ENCODE peak calls at places on chromosomes 13 and 19, in nine cellular contexts. R, X, S, E, C, M, Q, A and I are unnamed samples.

GRCh38 chr19:15155296-15155695 is 45.5 kb downstream of the NOTCH3 start:
- DNase-seq in A (no peak), M (no peak), X (no peak), C (no peak), Q (no peak), E (no peak), S (no peak), R (no peak), I (no peak)

GRCh38 chr13:24618219-24618955 is 61.8 kb upstream of the ATP12A start:
- DNase-seq in X (no peak), Q (peak), M (no peak), A (no peak), S (no peak), C (no peak), R (no peak), E (no peak), I (no peak)

GRCh38 chr19:5600797-5601196 is 21.8 kb downstream of the SAFB2 start:
- DNase-seq in X (no peak), R (no peak), E (no peak), Q (no peak), S (no peak), M (no peak), A (no peak), C (no peak), I (no peak)

GRCh38 chr13:113849981-113850721 is 13.7 kb downstream of the GAS6 start:
- DNase-seq in A (no peak), R (peak), Q (no peak), E (no peak), M (no peak), S (no peak), C (no peak), X (peak), I (no peak)

GRCh38 chr19:47723573-47723923 is 10.3 kb downstream of the EHD2 start:
- DNase-seq in X (no peak), Q (no peak), R (peak), C (no peak), M (peak), A (peak), E (peak), S (peak), I (peak)

GRCh38 chr19:55467236-55468053 is 2.9 kb upstream of the C19orf85 start:
- DNase-seq in Q (peak), X (peak), S (peak), E (no peak), C (no peak), A (no peak), M (peak), R (peak), I (peak)

GRCh38 chr13:19863323-19864017 is at the start of gene ZMYM5:
- DNase-seq in E (peak), M (peak), S (peak), R (peak), Q (peak), X (peak), C (peak), A (peak), I (peak)

GRCh38 chr19:35090795-35091214 is 24.8 kb upstream of the FXYD3 start:
- DNase-seq in Q (no peak), A (no peak), S (peak), X (no peak), C (no peak), R (no peak), M (no peak), E (peak), I (no peak)

GRCh38 chr13:32264407-32264806 is 50.8 kb downstream of the ZAR1L start:
- DNase-seq in E (peak), A (peak), M (peak), S (peak), Q (no peak), R (peak), C (no peak), X (peak), I (peak)

GRCh38 chr19:10780368-10780767 is 55.6 kb downstream of the TMED1 start:
- DNase-seq in C (no peak), E (no peak), A (peak), M (peak), Q (no peak), S (peak), R (no peak), X (peak), I (peak)

GRCh38 chr19:13795595-13796300 is 505 bp downstream of the ZSWIM4 start:
- DNase-seq in C (no peak), R (no peak), Q (no peak), M (no peak), A (no peak), X (no peak), E (no peak), S (peak), I (no peak)

GRCh38 chr13:84430441-84430840 is 548.2 kb upstream of the SLITRK1 start:
- DNase-seq in X (no peak), R (no peak), A (no peak), M (peak), C (no peak), Q (no peak), S (no peak), E (no peak), I (no peak)

GRCh38 chr13:23618341-23618740 is 48.1 kb downstream of the TNFRSF19 start:
- DNase-seq in A (no peak), Q (no peak), S (no peak), E (peak), C (peak), M (peak), R (no peak), X (no peak), I (peak)

GRCh38 chr13:76723551-76724232 is 162.5 kb downstream of the KCTD12 start:
- DNase-seq in E (no peak), M (peak), Q (no peak), S (no peak), R (no peak), C (peak), A (peak), X (peak), I (peak)

GRCh38 chr19:29576761-29577661 is 29.1 kb upstream of the POP4 start:
- DNase-seq in S (no peak), E (no peak), Q (no peak), R (no peak), X (no peak), M (peak), A (no peak), C (no peak), I (no peak)

GRCh38 chr19:3463039-3463958 is 17.0 kb downstream of the SMIM24 start:
- DNase-seq in Q (no peak), E (no peak), M (no peak), R (peak), A (no peak), S (no peak), X (no peak), C (no peak), I (no peak)

GRCh38 chr19:14536926-14537692 is 7.7 kb downstream of the TECR start:
- DNase-seq in E (peak), R (peak), M (peak), Q (peak), S (peak), A (peak), C (no peak), X (peak), I (peak)

GRCh38 chr19:46718934-46719551 is 2.1 kb upstream of the PRKD2 start:
- DNase-seq in S (no peak), M (no peak), R (no peak), E (no peak), A (no peak), C (no peak), X (no peak), Q (peak), I (no peak)

GRCh38 chr19:5040544-5041167 is 71.7 kb downstream of the KDM4B start:
- DNase-seq in R (no peak), C (no peak), E (no peak), M (no peak), X (no peak), A (no peak), S (no peak), Q (no peak), I (no peak)

GRCh38 chr13:81133066-81133465 is 792.1 kb upstream of the SPRY2 start:
- DNase-seq in S (no peak), A (no peak), X (no peak), R (no peak), E (no peak), M (peak), C (peak), Q (no peak), I (no peak)

GRCh38 chr13:54733639-54734038 is 1705.0 kb downstream of the OLFM4 start:
- DNase-seq in E (peak), A (no peak), C (no peak), R (no peak), S (no peak), M (no peak), X (no peak), Q (no peak), I (no peak)

GRCh38 chr19:7942981-7943443 is 454 bp downstream of the TIMM44 start:
- DNase-seq in R (no peak), C (no peak), X (no peak), M (peak), Q (peak), S (peak), E (no peak), A (no peak), I (peak)

GRCh38 chr19:54477650-54478049 is 4.6 kb upstream of the CDC42EP5 start:
- DNase-seq in A (no peak), E (no peak), M (no peak), S (no peak), X (no peak), R (no peak), Q (no peak), C (no peak), I (no peak)

GRCh38 chr13:39779337-39780270 is 124.1 kb downstream of the COG6 start:
- DNase-seq in S (no peak), E (no peak), Q (no peak), C (no peak), A (no peak), R (no peak), M (peak), X (no peak), I (peak)

GRCh38 chr13:55792544-55793178 is 1348.1 kb upstream of the PRR20A start:
- DNase-seq in X (no peak), M (no peak), S (no peak), R (no peak), E (no peak), C (no peak), A (no peak), Q (no peak), I (no peak)

GRCh38 chr19:42175952-42176648 is 41.4 kb downstream of the DEDD2 start:
- DNase-seq in E (no peak), Q (no peak), M (peak), A (no peak), C (no peak), R (no peak), S (no peak), X (no peak), I (peak)

GRCh38 chr13:71619096-71619495 is 247.9 kb downstream of the DACH1 start:
- DNase-seq in C (no peak), E (no peak), Q (no peak), M (no peak), S (no peak), A (no peak), X (no peak), R (no peak), I (peak)

DNA sequence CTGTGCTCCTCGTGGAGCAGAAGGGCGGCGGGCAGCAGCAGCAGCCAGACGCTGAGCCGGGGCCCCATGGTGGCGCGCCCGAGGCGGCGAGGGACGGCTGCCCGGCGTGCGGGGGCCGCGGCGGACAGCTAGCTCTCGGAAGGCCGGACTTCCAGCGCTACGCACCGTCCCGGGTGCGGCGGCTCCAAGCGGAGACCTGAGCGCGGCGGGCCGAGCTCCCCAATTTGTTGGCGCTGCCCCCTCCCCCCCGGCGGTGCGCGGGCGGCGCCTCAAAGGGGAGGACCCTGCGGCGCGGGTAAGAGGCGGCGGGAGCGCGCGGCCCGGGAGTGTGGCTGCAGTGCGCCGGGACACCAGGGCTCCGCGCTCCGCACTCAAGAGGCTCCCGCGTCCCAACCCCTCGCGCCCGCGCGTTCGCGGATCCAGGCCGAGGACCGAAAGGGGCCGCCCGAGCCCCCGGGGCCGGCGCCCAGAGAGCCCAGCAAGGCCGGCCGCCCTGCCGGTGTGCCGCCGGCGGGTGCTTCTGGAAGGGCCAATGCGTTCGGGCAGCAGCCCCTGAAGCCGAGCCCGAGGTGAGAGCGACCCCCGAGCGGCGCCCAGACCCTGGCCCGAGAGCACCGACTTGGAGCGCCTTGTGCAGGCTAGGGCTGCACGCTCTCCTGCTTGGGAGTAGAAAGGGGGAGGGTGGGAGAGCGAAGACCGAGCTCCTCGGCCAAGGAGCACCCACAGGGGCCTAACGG is at the start of the genes COL4A1 and COL4A2:
- DNase-seq in S (peak), M (peak), A (peak), Q (no peak), E (peak), X (peak), R (peak), C (no peak), I (peak)
- H3K4me3 ChIP-seq in S (peak), M (peak), A (peak), Q (no peak), E (peak), X (peak), R (peak), C (peak), I (peak)

GRCh38 chr19:38044267-38045111 is 137.5 kb downstream of the SIPA1L3 start:
- DNase-seq in Q (peak), R (no peak), A (no peak), S (no peak), X (no peak), M (peak), C (no peak), E (no peak), I (no peak)
- TF ChIP-seq CTCF in Q (peak), R (no peak), A (no peak), S (no peak), X (no peak), M (peak), C (no peak), E (peak), I (no peak)

GRCh38 chr13:99356216-99357089 is 49.3 kb upstream of the GPR183 start:
- DNase-seq in C (peak), Q (peak), M (peak), A (peak), R (no peak), X (peak), E (no peak), S (no peak), I (peak)
- H3K4me3 ChIP-seq in C (no peak), Q (no peak), M (peak), A (no peak), R (no peak), X (peak), E (no peak), S (no peak), I (peak)

GRCh38 chr13:30105381-30105780 is 202.0 kb downstream of the KATNAL1 start:
- DNase-seq in S (peak), C (no peak), M (no peak), X (no peak), E (no peak), A (no peak), R (no peak), Q (no peak), I (no peak)
- TF ChIP-seq CTCF in S (peak), C (no peak), M (no peak), X (peak), E (no peak), A (no peak), R (no peak), Q (no peak), I (peak)